ENCODE peak calls at places on chromosome 4, in eight cellular contexts. One of them, this sample, is unnamed.
A peak's percentile ranks its signal among the peaks of the same experiment; 100 is the strongest.

GRCh38 chr4:98474408-98474844 is 184.0 kb downstream of the TSPAN5 start:
- DNase-seq in effector memory CD4-positive, alpha-beta T cell: no peak
- DNase-seq in transverse colon: no peak
- DNase-seq in CD8-positive, alpha-beta T cell: no peak
- DNase-seq in lower lobe of right lung: no peak
- DNase-seq in ovary: no peak
- DNase-seq in brain microvascular endothelial cell: peak; percentile 44
- DNase-seq in left ventricle myocardium inferior: no peak
- DNase-seq in this sample: no peak

GRCh38 chr4:140969296-140969695 is 164.0 kb downstream of the RNF150 start:
- DNase-seq in brain microvascular endothelial cell: no peak
- DNase-seq in left ventricle myocardium inferior: no peak
- DNase-seq in CD8-positive, alpha-beta T cell: no peak
- DNase-seq in transverse colon: no peak
- DNase-seq in ovary: no peak
- DNase-seq in effector memory CD4-positive, alpha-beta T cell: no peak
- DNase-seq in lower lobe of right lung: no peak
- DNase-seq in this sample: no peak

GRCh38 chr4:100189820-100190642 is at the start of gene DDIT4L:
- DNase-seq in transverse colon: peak; percentile 29
- DNase-seq in left ventricle myocardium inferior: peak; percentile 23
- DNase-seq in brain microvascular endothelial cell: no peak
- DNase-seq in CD8-positive, alpha-beta T cell: no peak
- DNase-seq in lower lobe of right lung: peak; percentile 53
- DNase-seq in effector memory CD4-positive, alpha-beta T cell: no peak
- DNase-seq in ovary: peak; percentile 62
- DNase-seq in this sample: peak; percentile 52

GRCh38 chr4:7792616-7793015 is 147.0 kb downstream of the AFAP1 start:
- DNase-seq in lower lobe of right lung: no peak
- DNase-seq in left ventricle myocardium inferior: no peak
- DNase-seq in effector memory CD4-positive, alpha-beta T cell: no peak
- DNase-seq in brain microvascular endothelial cell: no peak
- DNase-seq in ovary: no peak
- DNase-seq in CD8-positive, alpha-beta T cell: no peak
- DNase-seq in transverse colon: no peak
- DNase-seq in this sample: no peak

GRCh38 chr4:120895554-120895953 is 27.0 kb downstream of the PRDM5 start:
- DNase-seq in left ventricle myocardium inferior: no peak
- DNase-seq in CD8-positive, alpha-beta T cell: no peak
- DNase-seq in lower lobe of right lung: no peak
- DNase-seq in brain microvascular endothelial cell: no peak
- DNase-seq in ovary: no peak
- DNase-seq in transverse colon: no peak
- DNase-seq in effector memory CD4-positive, alpha-beta T cell: no peak
- DNase-seq in this sample: no peak

GRCh38 chr4:116598155-116598979 is 487.0 kb downstream of the TRAM1L1 start:
- DNase-seq in effector memory CD4-positive, alpha-beta T cell: no peak
- DNase-seq in brain microvascular endothelial cell: no peak
- DNase-seq in ovary: no peak
- DNase-seq in lower lobe of right lung: peak; percentile 30
- DNase-seq in left ventricle myocardium inferior: no peak
- DNase-seq in CD8-positive, alpha-beta T cell: no peak
- DNase-seq in transverse colon: no peak
- DNase-seq in this sample: no peak

GRCh38 chr4:184100297-184100885 is 117.3 kb downstream of the ENPP6 start:
- DNase-seq in effector memory CD4-positive, alpha-beta T cell: no peak
- DNase-seq in ovary: peak; percentile 79
- DNase-seq in lower lobe of right lung: peak; percentile 80
- DNase-seq in brain microvascular endothelial cell: peak; percentile 5
- DNase-seq in left ventricle myocardium inferior: peak; percentile 72
- DNase-seq in transverse colon: peak; percentile 31
- DNase-seq in CD8-positive, alpha-beta T cell: peak; percentile 53
- DNase-seq in this sample: peak; percentile 87

GRCh38 chr4:114028071-114028470 is 48.6 kb upstream of the ARSJ start:
- DNase-seq in left ventricle myocardium inferior: no peak
- DNase-seq in lower lobe of right lung: no peak
- DNase-seq in transverse colon: no peak
- DNase-seq in CD8-positive, alpha-beta T cell: no peak
- DNase-seq in brain microvascular endothelial cell: peak; percentile 33
- DNase-seq in effector memory CD4-positive, alpha-beta T cell: no peak
- DNase-seq in ovary: no peak
- DNase-seq in this sample: no peak

GRCh38 chr4:891747-892146 is 40.4 kb downstream of the GAK start:
- DNase-seq in effector memory CD4-positive, alpha-beta T cell: no peak
- DNase-seq in ovary: no peak
- DNase-seq in lower lobe of right lung: no peak
- DNase-seq in brain microvascular endothelial cell: no peak
- DNase-seq in transverse colon: no peak
- DNase-seq in left ventricle myocardium inferior: no peak
- DNase-seq in CD8-positive, alpha-beta T cell: no peak
- DNase-seq in this sample: peak; percentile 41

GRCh38 chr4:15836362-15836761 is 58.2 kb downstream of the CD38 start:
- DNase-seq in CD8-positive, alpha-beta T cell: no peak
- DNase-seq in brain microvascular endothelial cell: no peak
- DNase-seq in ovary: no peak
- DNase-seq in effector memory CD4-positive, alpha-beta T cell: no peak
- DNase-seq in lower lobe of right lung: no peak
- DNase-seq in left ventricle myocardium inferior: no peak
- DNase-seq in transverse colon: no peak
- DNase-seq in this sample: no peak

GRCh38 chr4:139453041-139453370 is 915 bp upstream of the RAB33B start:
- DNase-seq in effector memory CD4-positive, alpha-beta T cell: peak; percentile 58
- DNase-seq in brain microvascular endothelial cell: peak; percentile 72
- DNase-seq in ovary: no peak
- DNase-seq in transverse colon: peak; percentile 69
- DNase-seq in lower lobe of right lung: no peak
- DNase-seq in left ventricle myocardium inferior: no peak
- DNase-seq in CD8-positive, alpha-beta T cell: no peak
- DNase-seq in this sample: no peak

GRCh38 chr4:125313497-125313896 is 1.3 kb upstream of the FAT4 start:
- DNase-seq in ovary: no peak
- DNase-seq in left ventricle myocardium inferior: no peak
- DNase-seq in effector memory CD4-positive, alpha-beta T cell: no peak
- DNase-seq in CD8-positive, alpha-beta T cell: no peak
- DNase-seq in lower lobe of right lung: no peak
- DNase-seq in transverse colon: no peak
- DNase-seq in brain microvascular endothelial cell: peak; percentile 90
- DNase-seq in this sample: no peak

GRCh38 chr4:99653921-99654890 is 3.4 kb downstream of the C4orf54 start:
- DNase-seq in effector memory CD4-positive, alpha-beta T cell: no peak
- DNase-seq in transverse colon: no peak
- DNase-seq in ovary: no peak
- DNase-seq in CD8-positive, alpha-beta T cell: no peak
- DNase-seq in brain microvascular endothelial cell: no peak
- DNase-seq in lower lobe of right lung: no peak
- DNase-seq in left ventricle myocardium inferior: no peak
- DNase-seq in this sample: no peak

GRCh38 chr4:27181672-27182071 is 321.0 kb downstream of the STIM2 start:
- DNase-seq in transverse colon: no peak
- DNase-seq in ovary: no peak
- DNase-seq in left ventricle myocardium inferior: no peak
- DNase-seq in brain microvascular endothelial cell: no peak
- DNase-seq in CD8-positive, alpha-beta T cell: no peak
- DNase-seq in effector memory CD4-positive, alpha-beta T cell: no peak
- DNase-seq in lower lobe of right lung: no peak
- DNase-seq in this sample: no peak

GRCh38 chr4:150119492-150119891 is 41.2 kb downstream of the DCLK2 start:
- DNase-seq in CD8-positive, alpha-beta T cell: no peak
- DNase-seq in brain microvascular endothelial cell: no peak
- DNase-seq in left ventricle myocardium inferior: no peak
- DNase-seq in lower lobe of right lung: no peak
- DNase-seq in transverse colon: no peak
- DNase-seq in ovary: no peak
- DNase-seq in effector memory CD4-positive, alpha-beta T cell: no peak
- DNase-seq in this sample: no peak

GRCh38 chr4:181350578-181351420 is 892.4 kb upstream of the TENM3 start:
- DNase-seq in brain microvascular endothelial cell: no peak
- DNase-seq in effector memory CD4-positive, alpha-beta T cell: no peak
- DNase-seq in CD8-positive, alpha-beta T cell: no peak
- DNase-seq in ovary: no peak
- DNase-seq in lower lobe of right lung: no peak
- DNase-seq in left ventricle myocardium inferior: no peak
- DNase-seq in transverse colon: no peak
- DNase-seq in this sample: no peak

GRCh38 chr4:73729534-73730165 is 10.7 kb upstream of the CXCL8 start:
- DNase-seq in left ventricle myocardium inferior: peak; percentile 62
- DNase-seq in lower lobe of right lung: peak; percentile 49
- DNase-seq in effector memory CD4-positive, alpha-beta T cell: no peak
- DNase-seq in transverse colon: peak; percentile 67
- DNase-seq in ovary: peak; percentile 46
- DNase-seq in CD8-positive, alpha-beta T cell: no peak
- DNase-seq in brain microvascular endothelial cell: peak; percentile 79
- DNase-seq in this sample: peak; percentile 67

DNA sequence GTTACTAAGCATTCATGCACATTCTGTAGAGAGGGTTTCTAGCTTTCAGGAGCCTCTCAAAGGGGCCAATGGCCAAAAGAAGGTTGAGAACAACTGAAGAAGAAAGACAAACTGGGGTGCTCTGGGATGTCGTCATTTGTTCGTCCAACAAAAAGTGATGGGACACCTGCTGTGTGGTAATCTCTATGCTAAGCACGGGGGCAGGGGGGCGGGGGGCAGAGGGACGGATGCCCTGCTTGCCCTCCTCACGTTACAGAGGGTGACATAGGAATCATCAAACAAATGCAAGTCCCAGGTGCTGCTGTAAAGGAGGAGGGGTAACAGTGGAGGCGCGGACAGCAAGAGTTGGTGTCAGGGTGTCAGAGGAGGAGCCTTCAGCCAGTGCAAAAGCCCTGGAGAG is 12.8 kb upstream of the CRMP1 start:
- DNase-seq in lower lobe of right lung: no peak
- DNase-seq in ovary: no peak
- DNase-seq in brain microvascular endothelial cell: no peak
- DNase-seq in left ventricle myocardium inferior: no peak
- DNase-seq in CD8-positive, alpha-beta T cell: no peak
- DNase-seq in effector memory CD4-positive, alpha-beta T cell: no peak
- DNase-seq in transverse colon: no peak
- DNase-seq in this sample: no peak
- H3K4me3 ChIP-seq in lower lobe of right lung: no peak overlapping the region
- H3K4me3 ChIP-seq in ovary: no peak overlapping the region
- H3K4me3 ChIP-seq in brain microvascular endothelial cell: no peak overlapping the region
- H3K4me3 ChIP-seq in left ventricle myocardium inferior: no peak overlapping the region
- H3K4me3 ChIP-seq in CD8-positive, alpha-beta T cell: no peak overlapping the region
- H3K4me3 ChIP-seq in effector memory CD4-positive, alpha-beta T cell: no peak overlapping the region
- H3K4me3 ChIP-seq in transverse colon: no peak overlapping the region
- H3K4me3 ChIP-seq in this sample: no peak overlapping the region

DNA sequence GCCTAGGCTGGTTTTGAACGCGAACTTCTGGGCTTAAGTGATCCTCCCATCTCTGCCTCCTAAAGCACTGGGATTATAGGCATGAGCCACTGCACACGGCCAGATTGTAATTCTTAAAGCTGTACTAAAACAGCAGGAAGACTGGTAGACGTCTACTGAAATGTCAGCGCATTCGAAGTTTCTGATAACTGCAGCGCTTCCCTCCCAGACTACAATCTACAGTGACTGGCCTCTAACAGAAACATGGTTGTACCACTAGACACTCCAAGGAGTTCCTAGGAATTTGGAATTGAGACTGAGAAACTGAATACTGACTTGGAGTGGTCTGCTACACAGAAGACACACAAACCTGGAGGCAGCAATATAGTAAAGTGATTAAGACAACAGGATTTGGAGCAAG is 997 bp downstream of the HELQ start:
- DNase-seq in brain microvascular endothelial cell: peak; percentile 8
- DNase-seq in ovary: no peak
- DNase-seq in effector memory CD4-positive, alpha-beta T cell: no peak
- DNase-seq in CD8-positive, alpha-beta T cell: no peak
- DNase-seq in transverse colon: no peak
- DNase-seq in left ventricle myocardium inferior: no peak
- DNase-seq in lower lobe of right lung: no peak
- DNase-seq in this sample: no peak
- H3K27ac ChIP-seq in brain microvascular endothelial cell: peak overlapping the region; percentile 91
- H3K27ac ChIP-seq in ovary: peak overlapping the region; percentile 97
- H3K27ac ChIP-seq in effector memory CD4-positive, alpha-beta T cell: peak overlapping the region; percentile 99
- H3K27ac ChIP-seq in CD8-positive, alpha-beta T cell: peak overlapping the region; percentile 99
- H3K27ac ChIP-seq in transverse colon: peak overlapping the region; percentile 95
- H3K27ac ChIP-seq in left ventricle myocardium inferior: peak overlapping the region; percentile 96
- H3K27ac ChIP-seq in lower lobe of right lung: peak overlapping the region; percentile 95
- H3K27ac ChIP-seq in this sample: no peak overlapping the region

GRCh38 chr4:8879574-8879973 is 7.9 kb upstream of the HMX1 start:
- DNase-seq in ovary: no peak
- DNase-seq in transverse colon: no peak
- DNase-seq in lower lobe of right lung: no peak
- DNase-seq in CD8-positive, alpha-beta T cell: no peak
- DNase-seq in left ventricle myocardium inferior: no peak
- DNase-seq in effector memory CD4-positive, alpha-beta T cell: no peak
- DNase-seq in brain microvascular endothelial cell: no peak
- DNase-seq in this sample: no peak
- H3K27me3 ChIP-seq in ovary: no peaks in the 10 kb centered on the region
- H3K27me3 ChIP-seq in transverse colon: peaks cover 59% of the 10 kb centered on the region
- H3K27me3 ChIP-seq in lower lobe of right lung: peaks cover 60% of the 10 kb centered on the region
- H3K27me3 ChIP-seq in CD8-positive, alpha-beta T cell: peaks cover 5% of the 10 kb centered on the region
- H3K27me3 ChIP-seq in left ventricle myocardium inferior: peaks cover 97% of the 10 kb centered on the region
- H3K27me3 ChIP-seq in effector memory CD4-positive, alpha-beta T cell: no peaks in the 10 kb centered on the region
- H3K27me3 ChIP-seq in brain microvascular endothelial cell: peaks cover 29% of the 10 kb centered on the region
- H3K27me3 ChIP-seq in this sample: no peaks in the 10 kb centered on the region

GRCh38 chr4:94451669-94452475 is at the start of gene PDLIM5:
- DNase-seq in transverse colon: peak; percentile 93
- DNase-seq in CD8-positive, alpha-beta T cell: peak; percentile 94
- DNase-seq in lower lobe of right lung: peak; percentile 93
- DNase-seq in ovary: peak; percentile 91
- DNase-seq in effector memory CD4-positive, alpha-beta T cell: peak; percentile 81
- DNase-seq in left ventricle myocardium inferior: peak; percentile 92
- DNase-seq in brain microvascular endothelial cell: peak; percentile 77
- DNase-seq in this sample: peak; percentile 96

GRCh38 chr4:94455081-94455480 is 3.3 kb downstream of the PDLIM5 start:
- DNase-seq in left ventricle myocardium inferior: peak; percentile 58
- DNase-seq in effector memory CD4-positive, alpha-beta T cell: no peak
- DNase-seq in transverse colon: peak; percentile 83
- DNase-seq in ovary: peak; percentile 47
- DNase-seq in brain microvascular endothelial cell: peak; percentile 67
- DNase-seq in CD8-positive, alpha-beta T cell: no peak
- DNase-seq in lower lobe of right lung: peak; percentile 48
- DNase-seq in this sample: peak; percentile 75

GRCh38 chr4:94454405-94454804 is 2.7 kb downstream of the PDLIM5 start:
- DNase-seq in left ventricle myocardium inferior: no peak
- DNase-seq in lower lobe of right lung: no peak
- DNase-seq in CD8-positive, alpha-beta T cell: no peak
- DNase-seq in brain microvascular endothelial cell: no peak
- DNase-seq in transverse colon: no peak
- DNase-seq in ovary: no peak
- DNase-seq in effector memory CD4-positive, alpha-beta T cell: no peak
- DNase-seq in this sample: no peak

GRCh38 chr4:94452476-94453300 is 946 bp downstream of the PDLIM5 start:
- DNase-seq in ovary: peak; percentile 83
- DNase-seq in CD8-positive, alpha-beta T cell: peak; percentile 49
- DNase-seq in lower lobe of right lung: peak; percentile 84
- DNase-seq in transverse colon: peak; percentile 92
- DNase-seq in left ventricle myocardium inferior: peak; percentile 88
- DNase-seq in brain microvascular endothelial cell: peak; percentile 63
- DNase-seq in effector memory CD4-positive, alpha-beta T cell: no peak
- DNase-seq in this sample: peak; percentile 92

DNA sequence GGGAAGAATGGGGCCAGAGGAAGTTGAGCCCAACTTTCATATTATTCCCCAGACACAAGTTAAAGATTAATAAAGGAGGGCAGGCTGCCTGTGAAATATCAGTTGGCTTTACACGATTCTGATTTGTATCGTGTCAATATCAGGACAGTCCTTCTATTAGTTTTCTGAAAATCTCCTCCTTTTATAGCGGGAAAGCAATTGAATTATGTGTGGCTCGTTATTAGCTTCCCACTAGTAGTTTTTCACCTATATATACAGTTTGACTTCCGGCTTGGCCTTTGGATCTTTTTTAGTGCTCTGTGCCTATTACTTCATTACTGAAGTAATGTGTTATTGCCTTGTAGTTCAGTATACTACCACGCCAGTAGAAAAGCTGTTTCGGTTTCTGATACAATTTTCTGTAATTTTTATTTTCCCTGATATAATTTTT is 1.8 kb downstream of the PDLIM5 start:
- DNase-seq in CD8-positive, alpha-beta T cell: no peak
- DNase-seq in left ventricle myocardium inferior: no peak
- DNase-seq in effector memory CD4-positive, alpha-beta T cell: no peak
- DNase-seq in lower lobe of right lung: no peak
- DNase-seq in ovary: no peak
- DNase-seq in transverse colon: no peak
- DNase-seq in brain microvascular endothelial cell: no peak
- DNase-seq in this sample: no peak
- H3K4me3 ChIP-seq in CD8-positive, alpha-beta T cell: no peak overlapping the region
- H3K4me3 ChIP-seq in left ventricle myocardium inferior: peak overlapping the region; percentile 98
- H3K4me3 ChIP-seq in effector memory CD4-positive, alpha-beta T cell: no peak overlapping the region
- H3K4me3 ChIP-seq in lower lobe of right lung: peak overlapping the region; percentile 98
- H3K4me3 ChIP-seq in ovary: peak overlapping the region; percentile 92
- H3K4me3 ChIP-seq in transverse colon: peak overlapping the region; percentile 84
- H3K4me3 ChIP-seq in brain microvascular endothelial cell: peak overlapping the region; percentile 82
- H3K4me3 ChIP-seq in this sample: peak overlapping the region; percentile 98

This sample was measured in right cardiac atrium.